ENCODE peak calls at places on chromosomes 6 and 20, in ten cellular contexts. X, S, H, V, Y, N, G, W, P and C are unnamed samples.

GRCh38 chr6:40328376-40328987 is 258.7 kb downstream of the LRFN2 start:
- DNase-seq in X (peak; percentile 75), S (peak; percentile 82), H (no peak), V (peak; percentile 60), Y (no peak), N (no peak), G (no peak), W (peak; percentile 13), P (no peak), C (peak; percentile 34)

GRCh38 chr6:3612341-3613041 is 139.0 kb downstream of the PXDC1 start:
- DNase-seq in X (peak; percentile 55), S (no peak), H (peak; percentile 95), V (no peak), Y (no peak), N (no peak), G (peak; percentile 37), W (no peak), P (peak; percentile 57), C (no peak)

GRCh38 chr6:105608393-105608705 is 205.5 kb upstream of the PREP start:
- DNase-seq in X (no peak), S (no peak), H (no peak), V (no peak), Y (no peak), N (no peak), G (no peak), W (no peak), P (no peak), C (no peak)

GRCh38 chr6:16130437-16130891 is 1.6 kb downstream of the MYLIP start:
- DNase-seq in X (peak; percentile 28), S (peak; percentile 23), H (no peak), V (peak; percentile 62), Y (no peak), N (no peak), G (no peak), W (peak; percentile 20), P (no peak), C (peak; percentile 28)

GRCh38 chr20:34415079-34415478 is 52.0 kb downstream of the ITCH start:
- DNase-seq in X (no peak), S (no peak), H (no peak), V (no peak), Y (no peak), N (no peak), G (no peak), W (peak; percentile 79), P (no peak), C (peak; percentile 34)

GRCh38 chr6:2853766-2854393 is 12.2 kb upstream of the SERPINB1 start:
- DNase-seq in X (peak; percentile 62), S (peak; percentile 64), H (peak; percentile 75), V (no peak), Y (peak; percentile 61), N (no peak), G (peak; percentile 52), W (peak; percentile 70), P (no peak), C (no peak)

GRCh38 chr6:169075211-169075621 is 178.4 kb downstream of the THBS2 start:
- DNase-seq in X (peak; percentile 35), S (peak; percentile 33), H (peak; percentile 20), V (no peak), Y (peak; percentile 86), N (peak; percentile 67), G (peak; percentile 94), W (no peak), P (no peak), C (peak; percentile 59)

GRCh38 chr20:13990465-13990864 is at the start of gene SEL1L2:
- DNase-seq in X (peak; percentile 3), S (no peak), H (no peak), V (peak; percentile 57), Y (no peak), N (no peak), G (no peak), W (no peak), P (no peak), C (no peak)

GRCh38 chr6:9921366-9921765 is 493.5 kb downstream of the TFAP2A start:
- DNase-seq in X (no peak), S (no peak), H (no peak), V (no peak), Y (no peak), N (no peak), G (no peak), W (no peak), P (no peak), C (no peak)

GRCh38 chr20:36677422-36677771 is 31.4 kb upstream of the SLA2 start:
- DNase-seq in X (no peak), S (no peak), H (no peak), V (no peak), Y (no peak), N (no peak), G (no peak), W (no peak), P (no peak), C (no peak)

GRCh38 chr6:43812850-43813584 is 43.0 kb downstream of the VEGFA start:
- DNase-seq in X (peak; percentile 81), S (peak; percentile 80), H (no peak), V (no peak), Y (no peak), N (no peak), G (no peak), W (peak; percentile 33), P (no peak), C (peak; percentile 33)

GRCh38 chr6:162343196-162343901 is 384.2 kb downstream of the PRKN start:
- DNase-seq in X (no peak), S (no peak), H (no peak), V (no peak), Y (no peak), N (no peak), G (no peak), W (no peak), P (no peak), C (no peak)

GRCh38 chr6:29850011-29850553 is 22.5 kb downstream of the HLA-G start:
- DNase-seq in X (no peak), S (no peak), H (no peak), V (no peak), Y (no peak), N (no peak), G (no peak), W (no peak), P (no peak), C (no peak)

GRCh38 chr6:27608916-27609883 is 136.3 kb upstream of the ZNF184 start:
- DNase-seq in X (peak; percentile 79), S (peak; percentile 20), H (peak; percentile 71), V (peak; percentile 67), Y (no peak), N (no peak), G (no peak), W (peak; percentile 51), P (no peak), C (no peak)

GRCh38 chr20:57627972-57628650 is 7.9 kb upstream of the ZBP1 start:
- DNase-seq in X (peak; percentile 38), S (no peak), H (peak; percentile 16), V (no peak), Y (peak; percentile 44), N (no peak), G (peak; percentile 74), W (peak; percentile 79), P (no peak), C (peak; percentile 33)

GRCh38 chr20:57625181-57625958 is 5.1 kb upstream of the ZBP1 start:
- DNase-seq in X (no peak), S (no peak), H (no peak), V (no peak), Y (no peak), N (no peak), G (no peak), W (no peak), P (no peak), C (no peak)

GRCh38 chr20:57629976-57630525 is 9.8 kb upstream of the ZBP1 start:
- DNase-seq in X (no peak), S (no peak), H (no peak), V (no peak), Y (no peak), N (no peak), G (no peak), W (no peak), P (no peak), C (no peak)

GRCh38 chr20:57625978-57626377 is 5.8 kb upstream of the ZBP1 start:
- DNase-seq in X (no peak), S (no peak), H (no peak), V (no peak), Y (no peak), N (no peak), G (no peak), W (no peak), P (no peak), C (no peak)

DNA sequence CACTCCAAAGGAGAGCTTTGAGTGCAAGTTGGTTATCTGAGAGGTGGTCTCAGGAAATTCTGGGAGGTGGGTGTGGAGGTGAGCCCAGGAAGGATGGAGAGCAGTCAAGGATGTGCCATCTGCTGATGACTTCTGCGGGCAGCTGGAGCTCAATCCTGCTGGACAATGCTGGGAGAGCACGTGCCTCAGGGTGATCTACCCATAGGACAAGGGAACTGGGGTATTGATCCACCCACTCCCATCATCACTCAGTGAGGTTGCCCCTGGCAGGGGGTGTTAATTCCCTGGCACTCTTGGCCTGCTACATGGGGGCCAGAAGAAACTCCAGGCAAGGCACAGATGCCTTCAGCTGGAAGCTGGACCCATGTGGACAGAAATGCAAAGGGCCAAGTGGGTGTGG is 7.1 kb upstream of the ZBP1 start:
- DNase-seq in X (no peak), S (no peak), H (no peak), V (no peak), Y (no peak), N (no peak), G (no peak), W (no peak), P (no peak), C (no peak)
- H3K4me3 ChIP-seq in X (no peak overlapping the region), S (no peak overlapping the region), H (no peak overlapping the region), V (no peak overlapping the region), Y (no peak overlapping the region), N (no peak overlapping the region), G (no peak overlapping the region), W (no peak overlapping the region), P (no peak overlapping the region), C (no peak overlapping the region)

DNA sequence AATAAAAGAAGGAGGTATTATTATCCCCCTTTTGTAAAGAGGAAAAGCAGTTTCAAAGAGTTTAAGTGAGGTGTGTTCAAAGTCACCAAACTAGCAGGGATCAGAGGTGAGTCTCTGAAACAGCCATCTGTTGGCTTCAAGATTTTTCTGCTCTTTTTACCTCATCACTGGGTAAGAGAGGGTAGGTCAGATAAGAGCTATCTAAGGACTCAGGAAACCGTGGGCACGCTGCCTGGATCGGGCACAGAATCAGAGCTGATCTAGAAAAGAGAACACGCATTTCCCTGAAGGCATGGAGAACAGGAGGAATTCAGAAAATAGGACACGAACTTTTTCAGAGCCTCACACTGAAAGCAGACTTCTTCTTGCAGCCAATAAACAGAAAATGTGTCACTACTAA is 65.8 kb upstream of the LY86 start:
- DNase-seq in X (no peak), S (no peak), H (no peak), V (no peak), Y (no peak), N (no peak), G (no peak), W (no peak), P (no peak), C (no peak)
- H3K36me3 ChIP-seq in X (no peaks in the 10 kb centered on the region), S (no peaks in the 10 kb centered on the region), H (no peaks in the 10 kb centered on the region), V (no peaks in the 10 kb centered on the region), Y (no peaks in the 10 kb centered on the region), N (no peaks in the 10 kb centered on the region), G (no peaks in the 10 kb centered on the region), W (no peaks in the 10 kb centered on the region), P (no peaks in the 10 kb centered on the region), C (no peaks in the 10 kb centered on the region)

GRCh38 chr6:31546962-31547726 is at the start of gene NFKBIL1:
- DNase-seq in X (peak; percentile 97), S (peak; percentile 95), H (peak; percentile 98), V (peak; percentile 94), Y (peak; percentile 97), N (peak; percentile 97), G (peak; percentile 97), W (peak; percentile 99), P (peak; percentile 86), C (peak; percentile 96)
- TF ChIP-seq CTCF in X (no peak), S (no peak), H (no peak), V (no peak), Y (no peak), N (no peak), G (peak; percentile 29), W (peak; percentile 28), P (no peak), C (no peak)

GRCh38 chr6:128491041-128491642 is 29.3 kb downstream of the PTPRK start:
- DNase-seq in X (no peak), S (peak; percentile 40), H (peak; percentile 78), V (no peak), Y (no peak), N (no peak), G (no peak), W (no peak), P (no peak), C (no peak)
- H3K4me3 ChIP-seq in X (no peak overlapping the region), S (no peak overlapping the region), H (peak overlapping the region; percentile 52), V (no peak overlapping the region), Y (peak overlapping the region; percentile 27), N (peak overlapping the region; percentile 58), G (no peak overlapping the region), W (no peak overlapping the region), P (no peak overlapping the region), C (peak overlapping the region; percentile 35)